ENCODE peak calls at places on chromosome 13, in four cellular contexts. One of them, this sample, is unnamed.
A peak's percentile ranks its signal among the peaks of the same experiment; 100 is the strongest.

GRCh38 chr13:95298971-95299627 is 2.2 kb downstream of the ABCC4 start:
- DNase-seq in nephron progenitor cell: no peak
- DNase-seq in NCI-H2107: no peak
- DNase-seq in NCI-H1092: no peak
- DNase-seq in this sample: no peak

GRCh38 chr13:51425410-51426042 is 27.3 kb downstream of the INTS6 start:
- DNase-seq in nephron progenitor cell: no peak
- DNase-seq in NCI-H2107: no peak
- DNase-seq in NCI-H1092: no peak
- DNase-seq in this sample: no peak

GRCh38 chr13:101690871-101691270 is 238.4 kb downstream of the ITGBL1 start:
- DNase-seq in nephron progenitor cell: no peak
- DNase-seq in NCI-H2107: no peak
- DNase-seq in NCI-H1092: no peak
- DNase-seq in this sample: no peak

GRCh38 chr13:44844786-44845185 is 144.5 kb downstream of the NUFIP1 start:
- DNase-seq in nephron progenitor cell: no peak
- DNase-seq in NCI-H2107: no peak
- DNase-seq in NCI-H1092: no peak
- DNase-seq in this sample: no peak

GRCh38 chr13:54241719-54242118 is 1213.1 kb downstream of the OLFM4 start:
- DNase-seq in nephron progenitor cell: no peak
- DNase-seq in NCI-H2107: peak; percentile 82
- DNase-seq in NCI-H1092: peak; percentile 61
- DNase-seq in this sample: no peak

GRCh38 chr13:23428183-23428528 is 5.3 kb downstream of the SACS start:
- DNase-seq in nephron progenitor cell: no peak
- DNase-seq in NCI-H2107: no peak
- DNase-seq in NCI-H1092: no peak
- DNase-seq in this sample: no peak

GRCh38 chr13:30382836-30383525 is 39.3 kb upstream of the UBE2L5 start:
- DNase-seq in nephron progenitor cell: no peak
- DNase-seq in NCI-H2107: peak; percentile 16
- DNase-seq in NCI-H1092: no peak
- DNase-seq in this sample: no peak

GRCh38 chr13:40043759-40044158 is 388.3 kb downstream of the COG6 start:
- DNase-seq in nephron progenitor cell: no peak
- DNase-seq in NCI-H2107: no peak
- DNase-seq in NCI-H1092: no peak
- DNase-seq in this sample: no peak

GRCh38 chr13:26517931-26518330 is 39.6 kb upstream of the WASF3 start:
- DNase-seq in nephron progenitor cell: no peak
- DNase-seq in NCI-H2107: no peak
- DNase-seq in NCI-H1092: no peak
- DNase-seq in this sample: no peak